ENCODE peak calls at places on chromosomes 2 and 18, in seven cellular contexts. One of them, this sample, is unnamed.

GRCh38 chr2:180707867-180708205 is 272.6 kb upstream of the UBE2E3 start:
- DNase-seq in H1: no peak
- DNase-seq in K562: no peak
- DNase-seq in HCT116: peak; percentile 16
- DNase-seq in GM12878: no peak
- DNase-seq in HepG2: peak; percentile 4
- DNase-seq in SK-N-SH: no peak
- DNase-seq in this sample: no peak

GRCh38 chr2:109348645-109349554 is 219.9 kb downstream of the SH3RF3 start:
- DNase-seq in HepG2: no peak
- DNase-seq in K562: no peak
- DNase-seq in HCT116: no peak
- DNase-seq in H1: peak; percentile 37
- DNase-seq in SK-N-SH: no peak
- DNase-seq in GM12878: no peak
- DNase-seq in this sample: no peak

GRCh38 chr2:24836206-24836605 is 43.0 kb downstream of the CENPO start:
- DNase-seq in HCT116: no peak
- DNase-seq in HepG2: no peak
- DNase-seq in K562: no peak
- DNase-seq in SK-N-SH: no peak
- DNase-seq in H1: no peak
- DNase-seq in GM12878: no peak
- DNase-seq in this sample: no peak

GRCh38 chr2:128449226-128450061 is 130.8 kb upstream of the HS6ST1 start:
- DNase-seq in HCT116: no peak
- DNase-seq in H1: peak; percentile 47
- DNase-seq in SK-N-SH: peak; percentile 81
- DNase-seq in K562: no peak
- DNase-seq in HepG2: no peak
- DNase-seq in GM12878: no peak
- DNase-seq in this sample: no peak

GRCh38 chr18:74083071-74083954 is 64.3 kb downstream of the FBXO15 start:
- DNase-seq in H1: no peak
- DNase-seq in K562: no peak
- DNase-seq in GM12878: no peak
- DNase-seq in SK-N-SH: no peak
- DNase-seq in HepG2: no peak
- DNase-seq in HCT116: no peak
- DNase-seq in this sample: no peak

GRCh38 chr18:49647496-49648168 is 85.8 kb downstream of the LIPG start:
- DNase-seq in HepG2: no peak
- DNase-seq in H1: no peak
- DNase-seq in GM12878: no peak
- DNase-seq in K562: no peak
- DNase-seq in HCT116: no peak
- DNase-seq in SK-N-SH: no peak
- DNase-seq in this sample: no peak

GRCh38 chr2:155020246-155020645 is 321.8 kb downstream of the KCNJ3 start:
- DNase-seq in SK-N-SH: no peak
- DNase-seq in K562: no peak
- DNase-seq in H1: no peak
- DNase-seq in HepG2: no peak
- DNase-seq in GM12878: no peak
- DNase-seq in HCT116: no peak
- DNase-seq in this sample: no peak

GRCh38 chr2:198273670-198274069 is 469.3 kb downstream of the PLCL1 start:
- DNase-seq in SK-N-SH: no peak
- DNase-seq in HCT116: no peak
- DNase-seq in GM12878: no peak
- DNase-seq in H1: no peak
- DNase-seq in K562: no peak
- DNase-seq in HepG2: no peak
- DNase-seq in this sample: no peak

GRCh38 chr2:133130548-133131246 is 437.6 kb downstream of the NCKAP5 start:
- DNase-seq in SK-N-SH: no peak
- DNase-seq in HepG2: no peak
- DNase-seq in K562: no peak
- DNase-seq in H1: no peak
- DNase-seq in GM12878: no peak
- DNase-seq in HCT116: no peak
- DNase-seq in this sample: no peak

GRCh38 chr2:145383961-145384360 is 864.0 kb upstream of the ZEB2 start:
- DNase-seq in K562: no peak
- DNase-seq in HepG2: no peak
- DNase-seq in SK-N-SH: no peak
- DNase-seq in H1: no peak
- DNase-seq in HCT116: no peak
- DNase-seq in GM12878: no peak
- DNase-seq in this sample: no peak

GRCh38 chr2:54945401-54946219 is 104.6 kb downstream of the RTN4 start:
- DNase-seq in HepG2: peak; percentile 45
- DNase-seq in HCT116: no peak
- DNase-seq in GM12878: peak; percentile 15
- DNase-seq in SK-N-SH: no peak
- DNase-seq in K562: no peak
- DNase-seq in H1: no peak
- DNase-seq in this sample: no peak

GRCh38 chr2:75146903-75147332 is 52.4 kb downstream of the TACR1 start:
- DNase-seq in HCT116: no peak
- DNase-seq in HepG2: peak; percentile 54
- DNase-seq in SK-N-SH: no peak
- DNase-seq in H1: no peak
- DNase-seq in GM12878: no peak
- DNase-seq in K562: no peak
- DNase-seq in this sample: no peak

GRCh38 chr18:45806226-45806625 is 19.2 kb upstream of the SIGLEC15 start:
- DNase-seq in HepG2: no peak
- DNase-seq in HCT116: no peak
- DNase-seq in GM12878: no peak
- DNase-seq in SK-N-SH: no peak
- DNase-seq in K562: no peak
- DNase-seq in H1: no peak
- DNase-seq in this sample: no peak

GRCh38 chr18:32707586-32707985 is 65.2 kb downstream of the KLHL14 start:
- DNase-seq in SK-N-SH: no peak
- DNase-seq in GM12878: no peak
- DNase-seq in K562: no peak
- DNase-seq in H1: no peak
- DNase-seq in HepG2: no peak
- DNase-seq in HCT116: no peak
- DNase-seq in this sample: no peak

GRCh38 chr2:43169987-43170732 is 56.2 kb downstream of the ZFP36L2 start:
- DNase-seq in GM12878: no peak
- DNase-seq in H1: peak; percentile 88
- DNase-seq in K562: peak; percentile 83
- DNase-seq in HCT116: no peak
- DNase-seq in SK-N-SH: peak; percentile 69
- DNase-seq in HepG2: no peak
- DNase-seq in this sample: no peak

GRCh38 chr2:50729306-50730105 is 302.4 kb downstream of the NRXN1 start:
- DNase-seq in HCT116: no peak
- DNase-seq in GM12878: no peak
- DNase-seq in H1: no peak
- DNase-seq in K562: no peak
- DNase-seq in SK-N-SH: no peak
- DNase-seq in HepG2: no peak
- DNase-seq in this sample: no peak

GRCh38 chr2:16552202-16552601 is 113.4 kb downstream of the CYRIA start:
- DNase-seq in GM12878: no peak
- DNase-seq in H1: no peak
- DNase-seq in SK-N-SH: no peak
- DNase-seq in K562: no peak
- DNase-seq in HepG2: no peak
- DNase-seq in HCT116: no peak
- DNase-seq in this sample: no peak

GRCh38 chr2:189393440-189394111 is 47.7 kb upstream of the WDR75 start:
- DNase-seq in K562: no peak
- DNase-seq in GM12878: no peak
- DNase-seq in SK-N-SH: no peak
- DNase-seq in H1: no peak
- DNase-seq in HCT116: peak; percentile 87
- DNase-seq in HepG2: no peak
- DNase-seq in this sample: no peak

GRCh38 chr2:239255643-239256042 is 145.2 kb downstream of the HDAC4 start:
- DNase-seq in HepG2: no peak
- DNase-seq in H1: no peak
- DNase-seq in SK-N-SH: no peak
- DNase-seq in K562: no peak
- DNase-seq in HCT116: no peak
- DNase-seq in GM12878: no peak
- DNase-seq in this sample: no peak

GRCh38 chr2:222281495-222281894 is 17.3 kb downstream of the PAX3 start:
- DNase-seq in HepG2: no peak
- DNase-seq in K562: no peak
- DNase-seq in H1: no peak
- DNase-seq in SK-N-SH: no peak
- DNase-seq in HCT116: no peak
- DNase-seq in GM12878: no peak
- DNase-seq in this sample: no peak
- TF ChIP-seq JUND in HepG2: no peak
- TF ChIP-seq JUND in K562: no peak
- TF ChIP-seq JUND in H1: no peak
- TF ChIP-seq JUND in SK-N-SH: no peak
- TF ChIP-seq JUND in HCT116: no peak
- TF ChIP-seq JUND in GM12878: no peak
- TF ChIP-seq JUND in this sample: no peak

GRCh38 chr18:21179590-21180220 is 62.3 kb upstream of the GREB1L start:
- DNase-seq in SK-N-SH: peak; percentile 45
- DNase-seq in K562: peak; percentile 51
- DNase-seq in H1: peak; percentile 62
- DNase-seq in HepG2: peak; percentile 52
- DNase-seq in GM12878: peak; percentile 32
- DNase-seq in HCT116: peak; percentile 58
- DNase-seq in this sample: no peak
- TF ChIP-seq JUND in SK-N-SH: no peak
- TF ChIP-seq JUND in K562: no peak
- TF ChIP-seq JUND in H1: no peak
- TF ChIP-seq JUND in HepG2: no peak
- TF ChIP-seq JUND in GM12878: no peak
- TF ChIP-seq JUND in HCT116: no peak
- TF ChIP-seq JUND in this sample: no peak

DNA sequence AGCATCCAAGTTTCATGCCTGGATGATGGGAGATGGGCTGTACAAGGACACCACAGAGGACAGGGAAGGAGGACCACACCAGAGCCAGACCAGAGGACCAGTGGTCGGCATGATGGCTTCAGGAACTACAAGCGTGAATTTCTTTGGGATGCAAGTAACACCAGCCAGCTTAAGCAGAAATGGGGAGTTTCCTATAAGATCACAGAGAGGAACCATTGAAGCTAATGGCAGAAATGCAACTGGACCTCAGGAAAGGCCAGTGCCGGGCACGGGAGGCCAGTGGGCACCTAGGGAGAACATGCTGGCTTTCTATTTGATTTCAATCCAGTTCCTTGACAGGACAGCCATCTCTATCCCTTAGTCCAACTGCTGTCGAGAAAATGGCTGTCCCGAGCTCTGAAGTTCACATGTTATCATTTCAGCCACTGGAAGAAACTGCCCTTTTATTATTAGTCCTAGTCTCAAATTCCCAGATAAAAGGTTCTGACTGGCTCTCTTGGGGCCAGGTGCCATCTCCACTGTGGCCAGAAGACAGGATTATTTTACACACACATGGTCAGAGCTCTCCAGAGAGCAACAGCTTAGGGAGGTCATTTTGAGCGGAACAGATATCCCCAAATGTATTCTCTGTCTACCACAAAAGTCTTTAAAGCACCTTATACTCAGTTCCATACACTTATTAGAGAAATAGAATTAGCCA is 145.5 kb downstream of the SH3BP4 start:
- DNase-seq in H1: peak; percentile 37
- DNase-seq in GM12878: no peak
- DNase-seq in K562: no peak
- DNase-seq in HCT116: no peak
- DNase-seq in HepG2: no peak
- DNase-seq in SK-N-SH: no peak
- DNase-seq in this sample: no peak
- TF ChIP-seq JUND in H1: no peak
- TF ChIP-seq JUND in GM12878: no peak
- TF ChIP-seq JUND in K562: no peak
- TF ChIP-seq JUND in HCT116: no peak
- TF ChIP-seq JUND in HepG2: no peak
- TF ChIP-seq JUND in SK-N-SH: no peak
- TF ChIP-seq JUND in this sample: no peak

GRCh38 chr2:233699424-233700027 is 6.8 kb downstream of the UGT1A6 start:
- DNase-seq in SK-N-SH: no peak
- DNase-seq in GM12878: no peak
- DNase-seq in HCT116: no peak
- DNase-seq in H1: no peak
- DNase-seq in K562: no peak
- DNase-seq in HepG2: no peak
- DNase-seq in this sample: no peak

GRCh38 chr2:233698740-233699139 is 6.0 kb downstream of the UGT1A6 start:
- DNase-seq in HCT116: no peak
- DNase-seq in GM12878: no peak
- DNase-seq in HepG2: no peak
- DNase-seq in SK-N-SH: no peak
- DNase-seq in K562: no peak
- DNase-seq in H1: no peak
- DNase-seq in this sample: no peak

GRCh38 chr2:233705911-233706506 is 6.7 kb upstream of the UGT1A5 start:
- DNase-seq in K562: no peak
- DNase-seq in HCT116: no peak
- DNase-seq in H1: no peak
- DNase-seq in GM12878: no peak
- DNase-seq in HepG2: no peak
- DNase-seq in SK-N-SH: no peak
- DNase-seq in this sample: no peak

GRCh38 chr2:233700028-233700635 is 7.4 kb downstream of the UGT1A6 start:
- DNase-seq in H1: no peak
- DNase-seq in K562: peak; percentile 6
- DNase-seq in HCT116: no peak
- DNase-seq in SK-N-SH: peak; percentile 31
- DNase-seq in GM12878: no peak
- DNase-seq in HepG2: peak; percentile 56
- DNase-seq in this sample: no peak
- TF ChIP-seq JUND in H1: no peak
- TF ChIP-seq JUND in K562: no peak
- TF ChIP-seq JUND in HCT116: no peak
- TF ChIP-seq JUND in SK-N-SH: no peak
- TF ChIP-seq JUND in GM12878: no peak
- TF ChIP-seq JUND in HepG2: no peak
- TF ChIP-seq JUND in this sample: no peak

GRCh38 chr2:6863792-6864191 is 1.9 kb downstream of the CMPK2 start:
- DNase-seq in H1: no peak
- DNase-seq in HepG2: no peak
- DNase-seq in SK-N-SH: peak; percentile 14
- DNase-seq in K562: no peak
- DNase-seq in GM12878: no peak
- DNase-seq in HCT116: no peak
- DNase-seq in this sample: no peak
- TF ChIP-seq JUND in H1: no peak
- TF ChIP-seq JUND in HepG2: no peak
- TF ChIP-seq JUND in SK-N-SH: no peak
- TF ChIP-seq JUND in K562: no peak
- TF ChIP-seq JUND in GM12878: no peak
- TF ChIP-seq JUND in HCT116: no peak
- TF ChIP-seq JUND in this sample: no peak